ENCODE peak calls at places on chromosomes 5 and 9, in nine cellular contexts. F, N, X, C, R, E, K, Z and J are unnamed samples.

GRCh38 chr9:35882996-35883395 is 12.8 kb upstream of the OR13J1 start:
- DNase-seq in F (no peak), N (no peak), X (peak), C (no peak), R (no peak), E (no peak), K (no peak), Z (no peak), J (no peak)

GRCh38 chr9:105413486-105414068 is 34.3 kb upstream of the FSD1L start:
- DNase-seq in F (peak), N (no peak), X (peak), C (no peak), R (peak), E (peak), K (no peak), Z (no peak), J (no peak)

GRCh38 chr5:71587709-71588532 is 781 bp downstream of the MCCC2 start:
- DNase-seq in F (peak), N (no peak), X (no peak), C (no peak), R (no peak), E (no peak), K (no peak), Z (no peak), J (no peak)

GRCh38 chr5:109922396-109922995 is 232.8 kb downstream of the MAN2A1 start:
- DNase-seq in F (no peak), N (no peak), X (no peak), C (no peak), R (no peak), E (no peak), K (no peak), Z (no peak), J (peak)

GRCh38 chr5:72266862-72267261 is 53.2 kb downstream of the MRPS27 start:
- DNase-seq in F (no peak), N (no peak), X (no peak), C (no peak), R (no peak), E (no peak), K (no peak), Z (no peak), J (no peak)

GRCh38 chr9:34380511-34381315 is 4.0 kb upstream of the MYORG start:
- DNase-seq in F (peak), N (peak), X (peak), C (peak), R (peak), E (peak), K (peak), Z (peak), J (peak)

GRCh38 chr9:113807173-113808061 is 68.7 kb upstream of the ZNF618 start:
- DNase-seq in F (peak), N (no peak), X (peak), C (no peak), R (peak), E (peak), K (peak), Z (no peak), J (no peak)

GRCh38 chr9:105146677-105147076 is 97.8 kb upstream of the SLC44A1 start:
- DNase-seq in F (no peak), N (no peak), X (no peak), C (no peak), R (no peak), E (no peak), K (no peak), Z (no peak), J (no peak)

GRCh38 chr9:90124961-90125360 is 517.7 kb downstream of the DIRAS2 start:
- DNase-seq in F (no peak), N (no peak), X (no peak), C (no peak), R (no peak), E (no peak), K (no peak), Z (no peak), J (no peak)

GRCh38 chr5:169706070-169706469 is 69.0 kb downstream of the DOCK2 start:
- DNase-seq in F (no peak), N (no peak), X (no peak), C (no peak), R (no peak), E (no peak), K (no peak), Z (no peak), J (no peak)

GRCh38 chr9:84567776-84568175 is 101.8 kb upstream of the NTRK2 start:
- DNase-seq in F (no peak), N (no peak), X (no peak), C (no peak), R (no peak), E (no peak), K (no peak), Z (no peak), J (no peak)

GRCh38 chr5:179700401-179700918 is 1.7 kb downstream of the CANX start:
- DNase-seq in F (no peak), N (no peak), X (peak), C (no peak), R (no peak), E (no peak), K (no peak), Z (no peak), J (no peak)

GRCh38 chr9:136237486-136238341 is 7.9 kb downstream of the QSOX2 start:
- DNase-seq in F (no peak), N (no peak), X (no peak), C (no peak), R (no peak), E (peak), K (no peak), Z (no peak), J (no peak)

GRCh38 chr5:159514229-159514822 is 184.0 kb upstream of the IL12B start:
- DNase-seq in F (no peak), N (peak), X (no peak), C (no peak), R (no peak), E (no peak), K (no peak), Z (no peak), J (no peak)

GRCh38 chr5:80884851-80885697 is 75.1 kb upstream of the RASGRF2 start:
- DNase-seq in F (no peak), N (no peak), X (peak), C (no peak), R (no peak), E (no peak), K (no peak), Z (no peak), J (no peak)

GRCh38 chr5:14946813-14947640 is 75.4 kb upstream of the ANKH start:
- DNase-seq in F (peak), N (no peak), X (no peak), C (no peak), R (no peak), E (peak), K (no peak), Z (no peak), J (peak)

GRCh38 chr5:30100929-30101328 is 1092.6 kb upstream of the CDH6 start:
- DNase-seq in F (no peak), N (no peak), X (no peak), C (no peak), R (no peak), E (no peak), K (no peak), Z (no peak), J (no peak)

GRCh38 chr5:141910271-141910673 is 13.4 kb upstream of the DELE1 start:
- DNase-seq in F (peak), N (no peak), X (no peak), C (no peak), R (no peak), E (no peak), K (no peak), Z (no peak), J (no peak)

GRCh38 chr5:138659121-138659520 is 83.9 kb upstream of the HSPA9 start:
- DNase-seq in F (no peak), N (peak), X (no peak), C (no peak), R (no peak), E (peak), K (no peak), Z (no peak), J (peak)

GRCh38 chr5:95449460-95449859 is 58.3 kb downstream of the FAM81B start:
- DNase-seq in F (no peak), N (no peak), X (no peak), C (no peak), R (peak), E (no peak), K (no peak), Z (no peak), J (no peak)

GRCh38 chr5:60649288-60649917 is 50.6 kb downstream of the DEPDC1B start:
- DNase-seq in F (peak), N (no peak), X (peak), C (no peak), R (no peak), E (no peak), K (no peak), Z (no peak), J (no peak)

GRCh38 chr9:75088646-75089368 is 493 bp downstream of the OSTF1 start:
- DNase-seq in F (peak), N (peak), X (peak), C (peak), R (peak), E (peak), K (peak), Z (no peak), J (no peak)

GRCh38 chr9:21967707-21968106 is 26.5 kb downstream of the CDKN2A start:
- DNase-seq in F (no peak), N (no peak), X (no peak), C (no peak), R (no peak), E (no peak), K (no peak), Z (no peak), J (no peak)

GRCh38 chr5:96434201-96434645 is 1.2 kb upstream of the PCSK1 start:
- DNase-seq in F (peak), N (peak), X (peak), C (peak), R (peak), E (peak), K (peak), Z (no peak), J (peak)

GRCh38 chr9:125979383-125979782 is 232.2 kb downstream of the PBX3 start:
- DNase-seq in F (no peak), N (no peak), X (no peak), C (no peak), R (no peak), E (no peak), K (no peak), Z (no peak), J (no peak)

GRCh38 chr9:38417003-38417965 is 7.0 kb downstream of the IGFBPL1 start:
- DNase-seq in F (peak), N (no peak), X (no peak), C (no peak), R (peak), E (no peak), K (no peak), Z (no peak), J (no peak)

GRCh38 chr5:37716405-37716804 is 123.4 kb downstream of the GDNF start:
- DNase-seq in F (no peak), N (no peak), X (no peak), C (no peak), R (no peak), E (no peak), K (no peak), Z (no peak), J (no peak)

GRCh38 chr9:95055337-95055850 is 262.1 kb downstream of the FANCC start:
- DNase-seq in F (no peak), N (no peak), X (no peak), C (no peak), R (no peak), E (no peak), K (no peak), Z (no peak), J (no peak)

GRCh38 chr9:128246471-128246870 is 29.3 kb downstream of the GOLGA2 start:
- DNase-seq in F (no peak), N (no peak), X (no peak), C (no peak), R (no peak), E (no peak), K (no peak), Z (no peak), J (no peak)

GRCh38 chr5:140322751-140323731 is 20.1 kb upstream of the PFDN1 start:
- DNase-seq in F (peak), N (peak), X (peak), C (no peak), R (no peak), E (peak), K (peak), Z (no peak), J (no peak)

GRCh38 chr5:140114341-140115185 is 654 bp downstream of the PURA start:
- DNase-seq in F (peak), N (peak), X (peak), C (peak), R (peak), E (peak), K (peak), Z (peak), J (peak)

GRCh38 chr5:142925795-142926194 is 155.6 kb downstream of the ARHGAP26 start:
- DNase-seq in F (peak), N (no peak), X (peak), C (no peak), R (no peak), E (peak), K (no peak), Z (no peak), J (no peak)

GRCh38 chr5:142926549-142926948 is 156.4 kb downstream of the ARHGAP26 start:
- DNase-seq in F (no peak), N (no peak), X (no peak), C (no peak), R (no peak), E (peak), K (no peak), Z (no peak), J (no peak)

GRCh38 chr5:142920888-142921612 is 150.9 kb downstream of the ARHGAP26 start:
- DNase-seq in F (no peak), N (no peak), X (no peak), C (no peak), R (no peak), E (no peak), K (no peak), Z (no peak), J (no peak)

GRCh38 chr5:142922223-142922952 is 152.2 kb downstream of the ARHGAP26 start:
- DNase-seq in F (peak), N (no peak), X (peak), C (no peak), R (no peak), E (no peak), K (no peak), Z (no peak), J (no peak)

DNA sequence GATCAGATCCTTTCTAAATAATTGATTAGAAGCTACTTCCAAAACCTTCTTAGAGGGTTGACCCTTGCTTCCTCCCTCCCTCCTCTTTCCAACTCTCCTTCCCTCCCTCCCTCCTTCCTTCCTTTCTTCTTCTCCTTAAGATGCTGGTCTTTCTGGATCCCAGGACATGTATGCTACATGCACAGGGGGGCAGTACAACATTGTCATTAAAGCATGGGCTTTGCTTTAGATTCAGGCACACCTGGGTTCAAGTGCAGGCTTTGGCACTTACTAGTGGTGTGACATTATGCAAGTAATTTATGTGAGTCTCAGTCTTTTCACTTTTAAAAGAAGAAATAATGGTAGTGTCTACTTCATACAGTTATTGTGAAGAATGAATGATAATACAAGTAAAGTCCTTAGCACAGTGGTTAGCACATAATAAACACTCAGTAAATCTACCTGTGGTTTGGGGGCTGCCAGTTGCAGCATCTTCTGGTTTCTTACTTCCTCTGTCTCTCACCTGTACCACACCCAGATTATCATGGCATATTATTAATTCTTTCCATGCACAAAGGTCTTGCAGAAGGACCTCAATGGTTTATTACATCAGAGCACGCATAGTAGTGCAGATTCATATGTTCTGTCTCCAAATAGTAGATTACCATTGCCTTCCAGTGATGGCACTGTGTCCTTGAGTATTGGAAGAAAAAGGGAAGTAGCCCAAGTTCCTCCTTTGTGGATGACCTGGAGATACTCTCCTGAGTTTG is 154.1 kb downstream of the ARHGAP26 start:
- DNase-seq in F (peak), N (no peak), X (peak), C (no peak), R (no peak), E (no peak), K (no peak), Z (no peak), J (no peak)
- TF ChIP-seq CTCF in F (peak), N (no peak), X (peak), C (no peak), R (peak), E (peak), K (no peak), Z (no peak), J (no peak)

GRCh38 chr5:66518052-66518451 is 78.1 kb upstream of the MAST4 start:
- DNase-seq in F (no peak), N (no peak), X (no peak), C (no peak), R (no peak), E (no peak), K (no peak), Z (no peak), J (no peak)
- H3K27ac ChIP-seq in F (no peak), N (no peak), X (no peak), C (no peak), R (no peak), E (no peak), K (no peak), Z (no peak), J (no peak)

GRCh38 chr5:52359261-52359660 is 428.5 kb upstream of the ITGA1 start:
- DNase-seq in F (no peak), N (no peak), X (no peak), C (no peak), R (no peak), E (no peak), K (no peak), Z (no peak), J (no peak)

GRCh38 chr5:52360985-52361384 is 426.7 kb upstream of the ITGA1 start:
- DNase-seq in F (no peak), N (no peak), X (no peak), C (no peak), R (no peak), E (no peak), K (no peak), Z (no peak), J (no peak)

DNA sequence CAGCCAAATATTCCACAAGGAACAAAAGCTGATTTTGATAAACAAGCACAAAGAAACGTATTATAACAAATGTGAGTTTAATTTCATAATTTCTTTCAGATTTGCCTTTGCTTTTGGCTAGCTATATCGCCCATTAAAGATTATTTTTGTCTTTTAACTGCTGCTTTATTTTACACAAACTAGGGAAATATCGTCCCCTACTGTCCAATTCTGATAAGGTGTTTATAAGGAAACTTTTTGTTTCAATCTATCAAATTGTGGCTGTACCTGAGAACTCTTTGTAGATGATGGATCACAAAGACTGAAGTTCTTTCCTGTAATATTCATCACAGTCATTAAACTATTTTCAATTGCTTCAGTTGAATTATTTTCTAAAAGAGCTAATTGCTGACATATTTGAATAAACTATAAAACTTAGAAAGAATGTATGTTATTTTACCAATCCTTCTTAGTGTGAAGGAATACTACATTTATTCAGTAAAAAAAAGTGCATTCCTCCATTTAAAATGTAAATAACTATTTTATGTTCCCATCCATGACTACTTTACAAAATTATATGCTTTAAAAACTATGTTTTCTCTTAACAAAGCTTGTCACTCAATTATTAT is 431.3 kb upstream of the ITGA1 start:
- DNase-seq in F (peak), N (no peak), X (peak), C (no peak), R (no peak), E (no peak), K (no peak), Z (no peak), J (no peak)
- TF ChIP-seq CTCF in F (peak), N (peak), X (peak), C (peak), R (peak), E (peak), K (no peak), Z (no peak), J (no peak)

GRCh38 chr9:99076483-99077171 is 28.3 kb upstream of the TGFBR1 start:
- DNase-seq in F (no peak), N (no peak), X (no peak), C (no peak), R (no peak), E (no peak), K (no peak), Z (no peak), J (no peak)
- H3K27ac ChIP-seq in F (no peak), N (no peak), X (no peak), C (no peak), R (no peak), E (no peak), K (peak), Z (no peak), J (no peak)